ENCODE peak calls at places on chromosomes 13 and 19, in five cellular contexts. One of them, this sample, is unnamed.

GRCh38 chr19:39111593-39112199 is 13.9 kb upstream of the PAK4 start:
- DNase-seq in K562: peak; percentile 45
- DNase-seq in A549: peak; percentile 85
- DNase-seq in endothelial cell of umbilical vein: no peak
- DNase-seq in GM12878: no peak
- DNase-seq in this sample: no peak

GRCh38 chr19:43624933-43625332 is 5.5 kb upstream of the ZNF428 start:
- DNase-seq in K562: peak; percentile 88
- DNase-seq in A549: peak; percentile 49
- DNase-seq in endothelial cell of umbilical vein: no peak
- DNase-seq in GM12878: no peak
- DNase-seq in this sample: peak; percentile 65

GRCh38 chr13:113342820-113343691 is 20.9 kb downstream of the GRTP1 start:
- DNase-seq in K562: no peak
- DNase-seq in A549: no peak
- DNase-seq in endothelial cell of umbilical vein: no peak
- DNase-seq in GM12878: no peak
- DNase-seq in this sample: no peak

GRCh38 chr13:39510296-39510695 is 92.7 kb downstream of the LHFPL6 start:
- DNase-seq in K562: no peak
- DNase-seq in A549: no peak
- DNase-seq in endothelial cell of umbilical vein: no peak
- DNase-seq in GM12878: peak; percentile 17
- DNase-seq in this sample: no peak

GRCh38 chr19:6482343-6482686 is 728 bp upstream of the DENND1C start:
- DNase-seq in K562: no peak
- DNase-seq in A549: no peak
- DNase-seq in endothelial cell of umbilical vein: no peak
- DNase-seq in GM12878: no peak
- DNase-seq in this sample: no peak

GRCh38 chr13:40306817-40307216 is 359.6 kb downstream of the FOXO1 start:
- DNase-seq in K562: no peak
- DNase-seq in A549: no peak
- DNase-seq in endothelial cell of umbilical vein: no peak
- DNase-seq in GM12878: no peak
- DNase-seq in this sample: no peak

GRCh38 chr19:5934779-5935472 is 20.9 kb downstream of the CAPS start:
- DNase-seq in K562: no peak
- DNase-seq in A549: no peak
- DNase-seq in endothelial cell of umbilical vein: peak; percentile 81
- DNase-seq in GM12878: no peak
- DNase-seq in this sample: no peak

GRCh38 chr19:8397291-8397690 is 7.1 kb downstream of the RAB11B start:
- DNase-seq in K562: no peak
- DNase-seq in A549: no peak
- DNase-seq in endothelial cell of umbilical vein: no peak
- DNase-seq in GM12878: no peak
- DNase-seq in this sample: no peak

GRCh38 chr13:112448621-112449544 is 72.7 kb downstream of the SPACA7 start:
- DNase-seq in K562: no peak
- DNase-seq in A549: no peak
- DNase-seq in endothelial cell of umbilical vein: no peak
- DNase-seq in GM12878: no peak
- DNase-seq in this sample: no peak

GRCh38 chr19:10523135-10523636 is 5.9 kb upstream of the S1PR5 start:
- DNase-seq in K562: no peak
- DNase-seq in A549: no peak
- DNase-seq in endothelial cell of umbilical vein: no peak
- DNase-seq in GM12878: no peak
- DNase-seq in this sample: no peak

GRCh38 chr19:54477650-54478049 is 4.6 kb upstream of the CDC42EP5 start:
- DNase-seq in K562: peak; percentile 12
- DNase-seq in A549: no peak
- DNase-seq in endothelial cell of umbilical vein: no peak
- DNase-seq in GM12878: no peak
- DNase-seq in this sample: no peak

DNA sequence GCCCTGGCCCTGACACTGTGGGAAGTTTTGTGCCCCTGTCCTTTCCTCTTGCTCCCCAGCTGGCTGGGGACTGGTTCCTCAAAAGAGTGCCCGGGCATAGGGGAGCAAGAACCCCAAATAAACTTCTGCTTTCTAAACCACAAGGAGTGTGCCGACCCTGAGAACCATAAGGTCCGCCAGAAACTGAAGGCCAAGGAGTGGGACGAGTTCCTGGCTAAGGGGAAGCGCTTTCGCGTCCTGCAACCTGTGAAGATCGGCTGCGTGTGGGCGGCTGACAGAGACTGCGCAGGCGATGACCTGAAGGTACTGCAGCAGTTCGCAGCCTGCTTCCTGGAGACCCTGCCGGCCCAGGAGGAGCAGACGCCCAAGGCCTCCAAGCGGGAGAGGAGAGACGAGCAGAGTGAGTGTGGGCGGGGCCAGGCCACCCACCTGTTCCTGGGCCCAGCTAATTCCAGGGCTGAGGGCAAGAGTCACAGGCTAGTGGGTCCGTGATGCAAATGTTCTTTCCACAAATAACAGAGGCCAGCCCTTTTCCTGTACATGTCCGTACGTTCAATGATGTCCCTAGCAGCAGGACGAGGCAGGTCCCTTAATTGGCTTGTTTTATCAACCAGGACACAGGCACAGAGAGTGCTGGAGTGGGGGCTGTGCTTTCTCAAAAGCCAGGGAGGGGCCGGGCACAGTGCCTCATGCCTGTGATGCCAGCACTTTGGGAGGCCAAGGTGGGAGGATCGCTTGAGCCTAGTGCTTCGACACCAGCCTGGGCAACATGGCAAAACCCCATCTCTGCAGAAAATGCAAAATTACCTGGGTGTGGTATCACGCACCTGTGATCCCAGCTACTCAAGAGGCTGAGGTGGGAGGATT is 25.6 kb downstream of the UBXN6 start:
- DNase-seq in K562: no peak
- DNase-seq in A549: no peak
- DNase-seq in endothelial cell of umbilical vein: no peak
- DNase-seq in GM12878: peak; percentile 12
- DNase-seq in this sample: peak; percentile 69
- TF ChIP-seq MYC in K562: no peak
- TF ChIP-seq MYC in A549: no peak
- TF ChIP-seq MYC in endothelial cell of umbilical vein: no peak
- TF ChIP-seq MYC in GM12878: no peak
- TF ChIP-seq MYC in this sample: no peak

DNA sequence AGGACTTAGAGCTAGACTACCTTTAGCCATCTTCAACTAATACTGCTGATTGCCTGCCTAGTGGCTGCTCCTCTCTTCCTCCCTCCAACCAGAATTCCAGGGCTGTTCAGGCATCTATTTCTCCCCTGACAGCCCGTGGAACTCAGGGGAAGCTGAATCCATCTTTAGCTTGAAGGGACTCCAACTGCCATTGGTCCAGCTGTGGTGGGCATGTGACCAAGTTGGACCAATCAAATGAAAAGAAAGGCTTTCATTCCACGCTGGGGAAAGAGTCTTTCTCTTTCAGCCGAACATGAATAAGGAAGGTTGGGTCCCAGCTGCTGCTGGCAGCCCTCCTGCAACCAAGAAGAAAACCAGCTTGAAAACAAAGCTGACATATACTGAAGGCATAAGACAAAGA is 168.5 kb upstream of the OBI1 start:
- DNase-seq in K562: no peak
- DNase-seq in A549: peak; percentile 0
- DNase-seq in endothelial cell of umbilical vein: no peak
- DNase-seq in GM12878: no peak
- DNase-seq in this sample: no peak
- TF ChIP-seq POLR2A in K562: no peak
- TF ChIP-seq POLR2A in A549: no peak
- TF ChIP-seq POLR2A in endothelial cell of umbilical vein: no peak
- TF ChIP-seq POLR2A in GM12878: no peak
- TF ChIP-seq POLR2A in this sample: no peak

GRCh38 chr19:2538096-2538757 is 62.3 kb downstream of the GADD45B start:
- DNase-seq in K562: no peak
- DNase-seq in A549: no peak
- DNase-seq in endothelial cell of umbilical vein: no peak
- DNase-seq in GM12878: no peak
- DNase-seq in this sample: no peak

GRCh38 chr19:2540251-2540645 is 64.3 kb downstream of the GADD45B start:
- DNase-seq in K562: no peak
- DNase-seq in A549: no peak
- DNase-seq in endothelial cell of umbilical vein: no peak
- DNase-seq in GM12878: no peak
- DNase-seq in this sample: no peak

GRCh38 chr19:2542341-2543069 is 66.6 kb downstream of the GADD45B start:
- DNase-seq in K562: no peak
- DNase-seq in A549: peak; percentile 57
- DNase-seq in endothelial cell of umbilical vein: peak; percentile 49
- DNase-seq in GM12878: no peak
- DNase-seq in this sample: peak; percentile 51

GRCh38 chr19:2543463-2544442 is 67.8 kb downstream of the GADD45B start:
- DNase-seq in K562: peak; percentile 66
- DNase-seq in A549: peak; percentile 93
- DNase-seq in endothelial cell of umbilical vein: peak; percentile 97
- DNase-seq in GM12878: no peak
- DNase-seq in this sample: peak; percentile 92

DNA sequence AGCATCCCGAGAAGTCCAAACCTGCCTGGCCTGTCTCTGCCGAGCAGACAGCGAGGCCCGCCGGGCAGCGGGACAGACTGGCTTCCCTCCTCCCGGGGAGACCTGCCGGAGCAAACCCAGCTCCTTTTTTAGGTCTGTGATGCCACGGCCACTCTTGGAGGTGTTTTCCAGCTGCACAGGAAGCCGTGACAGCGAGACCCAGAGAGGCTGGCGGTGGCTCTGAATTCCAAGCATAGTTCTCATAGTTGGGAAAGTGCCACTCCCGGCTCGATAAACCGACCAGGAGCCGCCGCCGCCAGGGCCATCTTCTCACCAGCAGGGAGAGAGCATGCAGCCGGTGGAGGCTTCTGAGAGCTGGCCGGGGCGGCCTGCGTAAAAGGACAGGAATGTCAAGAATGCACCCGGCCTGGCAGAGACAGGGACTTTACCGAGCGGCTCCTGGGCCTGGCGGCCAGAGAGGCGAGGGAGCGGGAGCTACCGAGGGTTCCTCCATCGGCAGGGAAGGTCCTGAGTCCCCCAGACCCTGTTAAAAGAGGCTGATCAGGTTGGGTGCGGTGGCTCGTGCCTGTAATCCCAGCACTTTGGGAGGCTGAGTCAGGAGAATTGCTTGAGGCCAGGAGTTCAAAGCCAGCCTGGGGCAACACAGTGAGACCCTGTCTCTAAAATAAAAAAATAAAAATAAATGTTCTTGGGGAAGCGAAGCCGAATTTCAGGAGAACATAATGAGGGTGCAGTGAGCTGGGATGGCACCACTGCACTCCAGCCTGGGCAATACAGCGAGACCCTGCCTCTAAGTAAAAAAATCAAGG is 64.9 kb downstream of the GADD45B start:
- DNase-seq in K562: no peak
- DNase-seq in A549: peak; percentile 97
- DNase-seq in endothelial cell of umbilical vein: peak; percentile 94
- DNase-seq in GM12878: no peak
- DNase-seq in this sample: no peak
- TF ChIP-seq MAX in K562: no peak
- TF ChIP-seq MAX in A549: peak; percentile 87
- TF ChIP-seq MAX in endothelial cell of umbilical vein: no peak
- TF ChIP-seq MAX in GM12878: no peak
- TF ChIP-seq MAX in this sample: no peak

DNA sequence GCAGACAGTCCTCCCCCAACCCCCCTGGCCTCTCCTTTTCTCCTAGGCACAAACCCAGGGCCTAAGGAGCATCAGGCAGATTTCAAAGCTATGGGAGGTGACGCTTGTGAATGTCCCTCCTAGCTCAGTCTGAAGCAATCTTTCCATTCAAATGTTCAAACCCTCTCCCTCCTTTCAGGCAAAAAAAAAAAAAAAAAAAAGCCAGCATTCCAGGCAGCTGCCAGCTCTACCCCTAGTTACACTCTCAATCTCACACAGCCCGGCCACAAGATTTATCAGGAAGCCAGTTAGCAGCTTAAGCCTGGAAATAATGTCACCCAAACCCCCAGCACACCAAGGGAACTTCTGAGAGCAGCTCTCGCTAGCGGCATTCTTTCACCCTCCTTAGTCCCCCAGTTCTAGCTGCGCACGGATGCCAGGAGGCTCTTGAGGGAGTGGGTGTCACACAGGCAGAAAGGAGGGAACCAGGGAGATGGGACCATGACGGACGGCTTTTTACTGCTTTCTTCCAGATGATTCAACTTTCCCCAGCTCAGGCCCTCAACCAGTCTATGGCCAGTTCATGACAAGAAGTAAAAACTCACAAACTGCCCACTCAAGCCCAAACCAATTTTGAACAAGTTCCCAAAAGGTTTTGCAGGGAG is 6.3 kb downstream of the SH3GL1 start:
- DNase-seq in K562: no peak
- DNase-seq in A549: no peak
- DNase-seq in endothelial cell of umbilical vein: peak; percentile 61
- DNase-seq in GM12878: no peak
- DNase-seq in this sample: no peak
- TF ChIP-seq MYC in K562: no peak
- TF ChIP-seq MYC in A549: no peak
- TF ChIP-seq MYC in endothelial cell of umbilical vein: no peak
- TF ChIP-seq MYC in GM12878: no peak
- TF ChIP-seq MYC in this sample: no peak

DNA sequence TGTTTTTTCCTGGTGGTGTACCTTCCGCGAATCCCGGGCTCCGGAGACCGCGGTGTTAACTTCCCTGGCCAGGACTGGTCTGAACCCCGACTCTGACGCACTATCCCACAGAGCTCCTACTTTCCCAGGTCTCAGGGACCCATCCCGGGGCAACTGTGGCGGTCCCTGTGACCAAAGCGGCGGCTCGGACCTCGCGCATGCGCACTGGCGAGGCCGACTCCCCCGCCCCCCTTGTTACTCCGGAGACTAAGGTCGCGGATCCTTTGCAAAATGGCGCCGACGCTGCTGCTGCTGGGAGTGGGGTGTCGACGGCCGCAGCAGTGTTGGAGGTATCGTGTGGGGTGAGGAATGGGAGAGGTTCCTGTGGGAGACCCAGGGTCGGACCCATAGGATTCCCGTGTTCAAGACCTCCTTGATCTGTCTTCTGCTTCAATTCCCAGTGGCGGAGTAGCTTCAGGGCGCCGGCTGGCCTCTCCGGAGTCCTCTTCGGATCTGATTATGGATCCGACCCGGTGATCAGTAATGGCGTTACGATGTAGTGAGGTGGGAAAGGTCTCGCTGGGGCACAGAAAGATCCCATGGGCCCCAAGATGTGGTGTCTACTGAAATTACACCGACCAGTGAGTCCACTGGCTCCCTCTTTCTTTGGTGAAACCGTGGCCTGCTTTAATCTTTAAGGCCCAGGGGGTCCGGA is 66.6 kb upstream of the ZNF527 start:
- DNase-seq in K562: peak; percentile 21
- DNase-seq in A549: no peak
- DNase-seq in endothelial cell of umbilical vein: no peak
- DNase-seq in GM12878: no peak
- DNase-seq in this sample: no peak
- TF ChIP-seq POLR2A in K562: no peak
- TF ChIP-seq POLR2A in A549: no peak
- TF ChIP-seq POLR2A in endothelial cell of umbilical vein: no peak
- TF ChIP-seq POLR2A in GM12878: no peak
- TF ChIP-seq POLR2A in this sample: no peak